ENCODE peak calls at places on chromosomes 7 and 10, in six cellular contexts. G is T follicular helper cell, P is NCI-H345, K is T-helper 9 cell, J is fibroblast of lung, M is psoas muscle. X is an unnamed sample.

GRCh38 chr7:84484502-84485079 is 290.0 kb upstream of the SEMA3A start:
- DNase-seq in M (no peak), K (no peak), G (no peak), P (no peak), J (no peak), X (peak)

GRCh38 chr10:8037941-8038894 is 16.3 kb upstream of the GATA3 start:
- DNase-seq in J (no peak), K (no peak), P (no peak), G (no peak), M (no peak), X (no peak)

GRCh38 chr7:79420464-79420863 is 33.0 kb downstream of the MAGI2 start:
- DNase-seq in M (no peak), J (peak), P (no peak), G (no peak), K (no peak), X (peak)

GRCh38 chr10:70672993-70673928 is 955 bp downstream of the ADAMTS14 start:
- DNase-seq in J (peak), P (no peak), G (no peak), M (peak), K (no peak), X (peak)

GRCh38 chr7:99997545-99998137 is 17.8 kb upstream of the ZKSCAN1 start:
- DNase-seq in G (peak), P (no peak), M (peak), K (peak), J (peak), X (no peak)

GRCh38 chr10:101018600-101019439 is 12.1 kb downstream of the PDZD7 start:
- DNase-seq in M (peak), P (peak), G (peak), K (peak), J (peak), X (peak)

GRCh38 chr10:122786269-122786668 is 59.4 kb downstream of the CUZD1 start:
- DNase-seq in J (no peak), P (no peak), M (no peak), G (no peak), K (no peak), X (peak)

GRCh38 chr10:84244651-84245270 is at the start of gene RGR:
- DNase-seq in G (no peak), M (no peak), K (no peak), P (peak), J (no peak), X (no peak)

GRCh38 chr10:70094287-70094686 is 38.3 kb downstream of the AIFM2 start:
- DNase-seq in K (no peak), J (no peak), G (no peak), P (no peak), M (no peak), X (no peak)

GRCh38 chr10:104321716-104322415 is 16.4 kb downstream of the ITPRIP start:
- DNase-seq in P (no peak), J (no peak), G (peak), M (no peak), K (no peak), X (no peak)

GRCh38 chr7:23055582-23056178 is 41.8 kb upstream of the HYCC1 start:
- DNase-seq in J (peak), P (peak), M (no peak), K (peak), G (peak), X (peak)

GRCh38 chr7:25894902-25895791 is 256.9 kb upstream of the NFE2L3 start:
- DNase-seq in K (peak), J (peak), M (peak), G (peak), P (peak), X (peak)

GRCh38 chr7:27171636-27172387 is 2.3 kb downstream of the HOXA10 start:
- DNase-seq in P (no peak), M (no peak), J (no peak), G (no peak), K (no peak), X (no peak)

GRCh38 chr7:64045301-64046040 is at the start of gene ZNF727:
- DNase-seq in M (peak), K (no peak), J (no peak), G (no peak), P (no peak), X (no peak)

GRCh38 chr10:89085153-89085552 is 94.6 kb downstream of the FAS start:
- DNase-seq in P (no peak), J (no peak), M (no peak), K (no peak), G (no peak), X (no peak)

GRCh38 chr7:143375298-143376034 is 5.7 kb upstream of the ZYX start:
- DNase-seq in J (no peak), G (no peak), P (no peak), K (no peak), M (no peak), X (no peak)

GRCh38 chr7:150325110-150325611 is 1.8 kb upstream of the ACTR3C start:
- DNase-seq in P (no peak), M (no peak), J (peak), G (no peak), K (no peak), X (peak)

GRCh38 chr7:145036592-145037386 is 200.9 kb upstream of the TPK1 start:
- DNase-seq in K (peak), G (no peak), P (peak), J (peak), M (no peak), X (peak)

X was measured in IMR-90.